ENCODE peak calls at places on chromosomes 11 and 22, in ten cellular contexts. One of them, this sample, is unnamed. For H3K4me1 and H3K9me3, the result is how much of the 10 kb centered on the place peaks cover.

GRCh38 chr22:36921309-36922096 is 8.1 kb downstream of the CSF2RB start:
- DNase-seq in adipocyte: no peak
- DNase-seq in CD8-positive, alpha-beta T cell: no peak
- DNase-seq in esophagus squamous epithelium: no peak
- DNase-seq in mammary epithelial cell: no peak
- DNase-seq in cardiac muscle cell: no peak
- DNase-seq in stomach: peak
- DNase-seq in tibial artery: no peak
- DNase-seq in kidney: peak
- DNase-seq in lower lobe of right lung: no peak
- DNase-seq in this sample: peak

GRCh38 chr11:26286472-26287066 is 45.4 kb upstream of the ANO3 start:
- DNase-seq in adipocyte: peak
- DNase-seq in CD8-positive, alpha-beta T cell: no peak
- DNase-seq in esophagus squamous epithelium: no peak
- DNase-seq in mammary epithelial cell: peak
- DNase-seq in cardiac muscle cell: peak
- DNase-seq in stomach: no peak
- DNase-seq in tibial artery: no peak
- DNase-seq in kidney: no peak
- DNase-seq in lower lobe of right lung: no peak
- DNase-seq in this sample: no peak

GRCh38 chr11:15185021-15185420 is 70.3 kb downstream of the INSC start:
- DNase-seq in adipocyte: no peak
- DNase-seq in CD8-positive, alpha-beta T cell: no peak
- DNase-seq in esophagus squamous epithelium: no peak
- DNase-seq in mammary epithelial cell: no peak
- DNase-seq in cardiac muscle cell: no peak
- DNase-seq in stomach: no peak
- DNase-seq in tibial artery: no peak
- DNase-seq in kidney: no peak
- DNase-seq in lower lobe of right lung: no peak
- DNase-seq in this sample: no peak

GRCh38 chr22:36455571-36456458 is 25.6 kb downstream of the TXN2 start:
- DNase-seq in adipocyte: no peak
- DNase-seq in CD8-positive, alpha-beta T cell: no peak
- DNase-seq in esophagus squamous epithelium: no peak
- DNase-seq in mammary epithelial cell: no peak
- DNase-seq in cardiac muscle cell: no peak
- DNase-seq in stomach: peak
- DNase-seq in tibial artery: no peak
- DNase-seq in kidney: no peak
- DNase-seq in lower lobe of right lung: no peak
- DNase-seq in this sample: no peak

GRCh38 chr11:103807806-103808205 is 228.6 kb upstream of the DDI1 start:
- DNase-seq in adipocyte: no peak
- DNase-seq in CD8-positive, alpha-beta T cell: no peak
- DNase-seq in esophagus squamous epithelium: no peak
- DNase-seq in mammary epithelial cell: peak
- DNase-seq in cardiac muscle cell: no peak
- DNase-seq in stomach: no peak
- DNase-seq in tibial artery: no peak
- DNase-seq in kidney: no peak
- DNase-seq in lower lobe of right lung: no peak
- DNase-seq in this sample: no peak

GRCh38 chr11:35796542-35796941 is 134.0 kb downstream of the TRIM44 start:
- DNase-seq in adipocyte: peak
- DNase-seq in CD8-positive, alpha-beta T cell: no peak
- DNase-seq in esophagus squamous epithelium: no peak
- DNase-seq in mammary epithelial cell: peak
- DNase-seq in cardiac muscle cell: no peak
- DNase-seq in stomach: no peak
- DNase-seq in tibial artery: no peak
- DNase-seq in kidney: no peak
- DNase-seq in lower lobe of right lung: no peak
- DNase-seq in this sample: no peak

GRCh38 chr11:118609380-118610219 is 2.2 kb downstream of the PHLDB1 start:
- DNase-seq in adipocyte: peak
- DNase-seq in CD8-positive, alpha-beta T cell: peak
- DNase-seq in esophagus squamous epithelium: no peak
- DNase-seq in mammary epithelial cell: no peak
- DNase-seq in cardiac muscle cell: no peak
- DNase-seq in stomach: peak
- DNase-seq in tibial artery: no peak
- DNase-seq in kidney: peak
- DNase-seq in lower lobe of right lung: no peak
- DNase-seq in this sample: no peak

GRCh38 chr22:46674367-46674781 is 54.2 kb downstream of the GRAMD4 start:
- DNase-seq in adipocyte: no peak
- DNase-seq in CD8-positive, alpha-beta T cell: peak
- DNase-seq in esophagus squamous epithelium: peak
- DNase-seq in mammary epithelial cell: no peak
- DNase-seq in cardiac muscle cell: no peak
- DNase-seq in stomach: peak
- DNase-seq in tibial artery: peak
- DNase-seq in kidney: peak
- DNase-seq in lower lobe of right lung: peak
- DNase-seq in this sample: peak

GRCh38 chr22:38240734-38241252 is 32.0 kb downstream of the TMEM184B start:
- DNase-seq in adipocyte: peak
- DNase-seq in CD8-positive, alpha-beta T cell: no peak
- DNase-seq in esophagus squamous epithelium: no peak
- DNase-seq in mammary epithelial cell: peak
- DNase-seq in cardiac muscle cell: peak
- DNase-seq in stomach: peak
- DNase-seq in tibial artery: no peak
- DNase-seq in kidney: no peak
- DNase-seq in lower lobe of right lung: no peak
- DNase-seq in this sample: no peak

GRCh38 chr22:38236786-38237185 is 35.0 kb downstream of the MAFF start:
- DNase-seq in adipocyte: no peak
- DNase-seq in CD8-positive, alpha-beta T cell: no peak
- DNase-seq in esophagus squamous epithelium: no peak
- DNase-seq in mammary epithelial cell: no peak
- DNase-seq in cardiac muscle cell: no peak
- DNase-seq in stomach: peak
- DNase-seq in tibial artery: no peak
- DNase-seq in kidney: no peak
- DNase-seq in lower lobe of right lung: no peak
- DNase-seq in this sample: no peak

GRCh38 chr22:38238519-38239051 is 34.2 kb downstream of the TMEM184B start:
- DNase-seq in adipocyte: peak
- DNase-seq in CD8-positive, alpha-beta T cell: no peak
- DNase-seq in esophagus squamous epithelium: no peak
- DNase-seq in mammary epithelial cell: no peak
- DNase-seq in cardiac muscle cell: no peak
- DNase-seq in stomach: no peak
- DNase-seq in tibial artery: no peak
- DNase-seq in kidney: no peak
- DNase-seq in lower lobe of right lung: no peak
- DNase-seq in this sample: no peak

GRCh38 chr22:38235240-38235850 is 33.6 kb downstream of the MAFF start:
- DNase-seq in adipocyte: no peak
- DNase-seq in CD8-positive, alpha-beta T cell: no peak
- DNase-seq in esophagus squamous epithelium: no peak
- DNase-seq in mammary epithelial cell: no peak
- DNase-seq in cardiac muscle cell: no peak
- DNase-seq in stomach: no peak
- DNase-seq in tibial artery: no peak
- DNase-seq in kidney: no peak
- DNase-seq in lower lobe of right lung: no peak
- DNase-seq in this sample: no peak

DNA sequence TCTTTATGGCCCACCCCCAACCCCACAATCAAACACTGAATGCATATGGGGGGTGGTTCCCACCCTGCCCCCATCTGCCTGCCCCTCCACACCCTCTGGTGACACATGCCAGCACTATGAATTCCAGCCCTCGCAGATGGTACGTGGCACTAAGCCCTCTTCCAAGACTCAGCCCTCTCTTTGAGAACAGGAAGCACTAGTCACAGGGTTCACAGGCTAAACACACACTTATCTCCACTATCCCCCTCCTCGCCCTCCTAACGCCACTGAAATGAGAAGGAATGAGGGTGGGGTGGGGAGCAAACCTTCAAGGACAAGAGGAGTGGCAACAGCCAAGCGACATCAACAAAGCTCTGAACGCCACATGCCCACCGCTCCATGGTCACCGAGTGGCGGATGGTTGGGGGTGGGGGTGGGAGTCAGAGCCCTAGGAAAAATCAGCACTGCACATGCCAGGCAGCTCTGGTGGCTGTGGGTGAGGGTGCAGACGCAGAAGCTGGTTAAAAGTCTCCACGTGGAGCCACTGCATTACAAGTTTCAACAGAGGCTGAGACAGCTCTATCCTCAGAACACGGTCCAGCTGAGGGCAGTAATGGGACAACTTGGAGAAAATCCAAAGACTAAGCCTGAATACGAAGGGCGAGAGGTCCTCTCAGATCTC is 33.6 kb downstream of the TMEM184B start:
- DNase-seq in adipocyte: peak
- DNase-seq in CD8-positive, alpha-beta T cell: no peak
- DNase-seq in esophagus squamous epithelium: no peak
- DNase-seq in mammary epithelial cell: peak
- DNase-seq in cardiac muscle cell: peak
- DNase-seq in stomach: no peak
- DNase-seq in tibial artery: peak
- DNase-seq in kidney: no peak
- DNase-seq in lower lobe of right lung: no peak
- DNase-seq in this sample: no peak
- H3K4me1 ChIP-seq in adipocyte: half or more
- H3K4me1 ChIP-seq in CD8-positive, alpha-beta T cell: under half
- H3K4me1 ChIP-seq in esophagus squamous epithelium: half or more
- H3K4me1 ChIP-seq in mammary epithelial cell: under half
- H3K4me1 ChIP-seq in cardiac muscle cell: under half
- H3K4me1 ChIP-seq in stomach: half or more
- H3K4me1 ChIP-seq in tibial artery: half or more
- H3K4me1 ChIP-seq in kidney: under half
- H3K4me1 ChIP-seq in lower lobe of right lung: half or more
- H3K4me1 ChIP-seq in this sample: under half

GRCh38 chr11:57646756-57647303 is 2.9 kb downstream of the YPEL4 start:
- DNase-seq in adipocyte: no peak
- DNase-seq in CD8-positive, alpha-beta T cell: no peak
- DNase-seq in esophagus squamous epithelium: no peak
- DNase-seq in mammary epithelial cell: no peak
- DNase-seq in cardiac muscle cell: no peak
- DNase-seq in stomach: no peak
- DNase-seq in tibial artery: no peak
- DNase-seq in kidney: no peak
- DNase-seq in lower lobe of right lung: no peak
- DNase-seq in this sample: no peak

GRCh38 chr11:57646221-57646620 is 3.5 kb downstream of the YPEL4 start:
- DNase-seq in adipocyte: no peak
- DNase-seq in CD8-positive, alpha-beta T cell: no peak
- DNase-seq in esophagus squamous epithelium: no peak
- DNase-seq in mammary epithelial cell: no peak
- DNase-seq in cardiac muscle cell: no peak
- DNase-seq in stomach: no peak
- DNase-seq in tibial artery: no peak
- DNase-seq in kidney: no peak
- DNase-seq in lower lobe of right lung: peak
- DNase-seq in this sample: no peak

GRCh38 chr11:57645716-57646085 is 4.0 kb downstream of the YPEL4 start:
- DNase-seq in adipocyte: no peak
- DNase-seq in CD8-positive, alpha-beta T cell: no peak
- DNase-seq in esophagus squamous epithelium: no peak
- DNase-seq in mammary epithelial cell: no peak
- DNase-seq in cardiac muscle cell: peak
- DNase-seq in stomach: no peak
- DNase-seq in tibial artery: no peak
- DNase-seq in kidney: no peak
- DNase-seq in lower lobe of right lung: no peak
- DNase-seq in this sample: no peak

GRCh38 chr11:57647960-57648776 is 1.5 kb downstream of the YPEL4 start:
- DNase-seq in adipocyte: peak
- DNase-seq in CD8-positive, alpha-beta T cell: no peak
- DNase-seq in esophagus squamous epithelium: no peak
- DNase-seq in mammary epithelial cell: no peak
- DNase-seq in cardiac muscle cell: peak
- DNase-seq in stomach: no peak
- DNase-seq in tibial artery: no peak
- DNase-seq in kidney: peak
- DNase-seq in lower lobe of right lung: peak
- DNase-seq in this sample: no peak

DNA sequence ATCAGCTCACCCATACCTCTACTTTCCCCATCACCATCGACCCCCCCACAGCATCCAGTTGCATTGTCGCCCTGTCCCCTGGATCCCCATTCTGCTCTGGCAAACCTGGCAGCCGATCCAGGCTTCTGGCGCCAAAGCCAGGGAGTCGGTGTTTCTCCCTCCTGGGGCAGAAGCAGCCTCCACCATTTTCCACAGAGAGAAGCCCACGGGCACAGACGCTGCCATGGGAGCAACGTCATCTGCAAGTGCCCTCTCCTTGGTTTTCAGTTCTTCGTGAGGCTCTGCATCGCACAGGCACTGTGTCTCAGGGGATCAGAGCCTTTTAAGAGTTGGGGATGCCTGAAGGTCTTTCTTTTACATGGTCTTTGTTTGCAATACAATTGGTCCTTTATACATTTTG is 2.3 kb downstream of the YPEL4 start:
- DNase-seq in adipocyte: peak
- DNase-seq in CD8-positive, alpha-beta T cell: no peak
- DNase-seq in esophagus squamous epithelium: no peak
- DNase-seq in mammary epithelial cell: no peak
- DNase-seq in cardiac muscle cell: peak
- DNase-seq in stomach: no peak
- DNase-seq in tibial artery: no peak
- DNase-seq in kidney: no peak
- DNase-seq in lower lobe of right lung: no peak
- DNase-seq in this sample: no peak
- H3K4me3 ChIP-seq in adipocyte: no peak
- H3K4me3 ChIP-seq in CD8-positive, alpha-beta T cell: no peak
- H3K4me3 ChIP-seq in esophagus squamous epithelium: no peak
- H3K4me3 ChIP-seq in mammary epithelial cell: no peak
- H3K4me3 ChIP-seq in cardiac muscle cell: no peak
- H3K4me3 ChIP-seq in stomach: no peak
- H3K4me3 ChIP-seq in tibial artery: no peak
- H3K4me3 ChIP-seq in kidney: no peak
- H3K4me3 ChIP-seq in lower lobe of right lung: peak
- H3K4me3 ChIP-seq in this sample: no peak

DNA sequence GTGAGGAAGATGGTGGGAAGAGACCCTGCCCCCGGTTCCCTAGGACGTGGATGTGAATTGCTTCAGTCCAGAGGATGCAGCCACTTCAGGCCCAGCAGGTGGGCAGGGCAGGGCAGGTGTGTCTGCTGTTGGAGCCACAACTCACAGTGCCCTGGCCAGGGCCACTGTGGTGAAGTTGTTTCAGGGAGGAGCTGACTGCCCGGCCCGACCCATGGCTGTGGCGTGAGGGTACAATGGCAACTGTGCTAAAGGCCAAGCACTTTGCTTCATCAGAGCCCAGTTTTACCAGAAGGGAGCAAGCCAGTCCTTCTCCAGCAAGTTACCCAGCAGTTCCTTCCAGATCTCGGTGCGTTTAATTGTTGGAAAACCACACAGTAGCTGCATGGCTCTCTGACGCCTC is 1174.4 kb downstream of the BRD1 start:
- DNase-seq in adipocyte: no peak
- DNase-seq in CD8-positive, alpha-beta T cell: no peak
- DNase-seq in esophagus squamous epithelium: no peak
- DNase-seq in mammary epithelial cell: no peak
- DNase-seq in cardiac muscle cell: no peak
- DNase-seq in stomach: no peak
- DNase-seq in tibial artery: no peak
- DNase-seq in kidney: no peak
- DNase-seq in lower lobe of right lung: no peak
- DNase-seq in this sample: no peak
- H3K9me3 ChIP-seq in adipocyte: under half
- H3K9me3 ChIP-seq in CD8-positive, alpha-beta T cell: under half
- H3K9me3 ChIP-seq in esophagus squamous epithelium: under half
- H3K9me3 ChIP-seq in mammary epithelial cell: under half
- H3K9me3 ChIP-seq in cardiac muscle cell: under half
- H3K9me3 ChIP-seq in stomach: under half
- H3K9me3 ChIP-seq in tibial artery: under half
- H3K9me3 ChIP-seq in kidney: under half
- H3K9me3 ChIP-seq in lower lobe of right lung: under half
- H3K9me3 ChIP-seq in this sample: under half

GRCh38 chr22:20033045-20033706 is 12.3 kb downstream of the TANGO2 start:
- DNase-seq in adipocyte: no peak
- DNase-seq in CD8-positive, alpha-beta T cell: no peak
- DNase-seq in esophagus squamous epithelium: no peak
- DNase-seq in mammary epithelial cell: no peak
- DNase-seq in cardiac muscle cell: no peak
- DNase-seq in stomach: peak
- DNase-seq in tibial artery: peak
- DNase-seq in kidney: peak
- DNase-seq in lower lobe of right lung: no peak
- DNase-seq in this sample: no peak

GRCh38 chr22:20035375-20036084 is 14.6 kb downstream of the TANGO2 start:
- DNase-seq in adipocyte: no peak
- DNase-seq in CD8-positive, alpha-beta T cell: no peak
- DNase-seq in esophagus squamous epithelium: no peak
- DNase-seq in mammary epithelial cell: no peak
- DNase-seq in cardiac muscle cell: no peak
- DNase-seq in stomach: no peak
- DNase-seq in tibial artery: no peak
- DNase-seq in kidney: no peak
- DNase-seq in lower lobe of right lung: no peak
- DNase-seq in this sample: no peak

GRCh38 chr22:20036119-20036518 is 15.2 kb downstream of the TANGO2 start:
- DNase-seq in adipocyte: no peak
- DNase-seq in CD8-positive, alpha-beta T cell: no peak
- DNase-seq in esophagus squamous epithelium: no peak
- DNase-seq in mammary epithelial cell: no peak
- DNase-seq in cardiac muscle cell: no peak
- DNase-seq in stomach: no peak
- DNase-seq in tibial artery: no peak
- DNase-seq in kidney: no peak
- DNase-seq in lower lobe of right lung: no peak
- DNase-seq in this sample: no peak

GRCh38 chr22:20032407-20032991 is 11.6 kb downstream of the TANGO2 start:
- DNase-seq in adipocyte: no peak
- DNase-seq in CD8-positive, alpha-beta T cell: no peak
- DNase-seq in esophagus squamous epithelium: no peak
- DNase-seq in mammary epithelial cell: no peak
- DNase-seq in cardiac muscle cell: no peak
- DNase-seq in stomach: peak
- DNase-seq in tibial artery: no peak
- DNase-seq in kidney: no peak
- DNase-seq in lower lobe of right lung: no peak
- DNase-seq in this sample: no peak

DNA sequence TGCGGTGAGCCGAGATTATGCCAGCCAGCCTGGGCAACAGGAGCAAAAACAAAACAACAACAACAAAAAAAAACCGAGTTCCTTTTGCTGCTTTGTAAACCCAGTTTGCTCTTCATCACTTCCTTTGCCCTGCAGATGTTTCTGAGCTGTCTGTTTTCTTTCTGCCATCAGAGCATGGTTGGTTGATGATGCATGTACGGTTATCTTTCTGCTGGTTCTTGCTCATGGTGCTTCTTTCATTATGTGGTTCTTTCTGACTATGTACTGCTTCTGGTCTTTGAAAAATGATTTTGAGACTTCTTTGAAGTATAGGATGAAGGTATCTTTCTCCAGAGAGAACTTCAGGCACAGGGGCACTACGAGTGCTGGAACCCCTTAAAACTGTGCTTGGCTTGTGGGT is 13.2 kb downstream of the TANGO2 start:
- DNase-seq in adipocyte: no peak
- DNase-seq in CD8-positive, alpha-beta T cell: no peak
- DNase-seq in esophagus squamous epithelium: no peak
- DNase-seq in mammary epithelial cell: no peak
- DNase-seq in cardiac muscle cell: no peak
- DNase-seq in stomach: no peak
- DNase-seq in tibial artery: no peak
- DNase-seq in kidney: no peak
- DNase-seq in lower lobe of right lung: no peak
- DNase-seq in this sample: no peak
- H3K4me1 ChIP-seq in adipocyte: under half
- H3K4me1 ChIP-seq in CD8-positive, alpha-beta T cell: under half
- H3K4me1 ChIP-seq in esophagus squamous epithelium: under half
- H3K4me1 ChIP-seq in mammary epithelial cell: under half
- H3K4me1 ChIP-seq in cardiac muscle cell: under half
- H3K4me1 ChIP-seq in stomach: under half
- H3K4me1 ChIP-seq in tibial artery: under half
- H3K4me1 ChIP-seq in kidney: under half
- H3K4me1 ChIP-seq in lower lobe of right lung: under half
- H3K4me1 ChIP-seq in this sample: under half